ENCODE peak calls at places on chromosomes 6 and 20, in nine cellular contexts. U, J, X, V, P, E, O, K and D are unnamed samples.

GRCh38 chr6:3571206-3571815 is 114.5 kb upstream of the SLC22A23 start:
- DNase-seq in J (no peak), P (peak), O (no peak), K (no peak), X (no peak), E (no peak), V (no peak), U (no peak), D (no peak)

GRCh38 chr20:20289331-20289730 is 78.6 kb upstream of the INSM1 start:
- DNase-seq in X (no peak), K (no peak), J (no peak), P (no peak), O (no peak), U (no peak), E (no peak), V (no peak), D (no peak)

GRCh38 chr20:22465622-22466446 is 118.5 kb downstream of the FOXA2 start:
- DNase-seq in P (no peak), O (no peak), E (no peak), U (no peak), X (peak), J (no peak), K (no peak), V (no peak), D (no peak)

GRCh38 chr6:127459231-127459641 is at the start of gene KIAA0408:
- DNase-seq in K (no peak), P (peak), O (peak), U (peak), E (peak), V (no peak), J (peak), X (peak), D (no peak)

GRCh38 chr20:36499211-36499610 is 42.1 kb upstream of the MYL9 start:
- DNase-seq in X (no peak), E (no peak), O (no peak), P (no peak), U (no peak), V (no peak), J (no peak), K (no peak), D (no peak)

GRCh38 chr6:14804444-14805210 is 441.2 kb upstream of the JARID2 start:
- DNase-seq in J (peak), V (no peak), K (no peak), X (peak), E (peak), P (peak), O (no peak), U (peak), D (no peak)

GRCh38 chr20:8735674-8736073 is 333.2 kb upstream of the PLCB4 start:
- DNase-seq in U (no peak), X (no peak), J (no peak), O (no peak), K (no peak), E (no peak), P (no peak), V (no peak), D (no peak)

GRCh38 chr6:118709859-118710350 is 58.5 kb upstream of the CEP85L start:
- DNase-seq in X (peak), V (peak), E (peak), P (no peak), K (no peak), U (no peak), O (peak), J (no peak), D (peak)

GRCh38 chr6:70686548-70687133 is 19.0 kb downstream of the SMAP1 start:
- DNase-seq in J (no peak), V (peak), X (no peak), U (no peak), E (peak), O (peak), K (no peak), P (no peak), D (peak)

GRCh38 chr20:13819885-13820645 is 35.2 kb downstream of the NDUFAF5 start:
- DNase-seq in U (no peak), E (peak), J (peak), P (no peak), O (peak), K (no peak), X (peak), V (peak), D (peak)

GRCh38 chr6:105889902-105890301 is 196.2 kb upstream of the PRDM1 start:
- DNase-seq in V (no peak), E (no peak), X (no peak), P (no peak), O (no peak), U (no peak), K (no peak), J (no peak), D (no peak)

GRCh38 chr6:100663219-100663863 is 198.6 kb upstream of the SIM1 start:
- DNase-seq in J (no peak), E (peak), V (no peak), P (no peak), K (no peak), X (no peak), O (no peak), U (no peak), D (no peak)

GRCh38 chr6:26304213-26305096 is 60.5 kb upstream of the BTN3A2 start:
- DNase-seq in J (peak), P (no peak), K (no peak), E (peak), U (peak), V (peak), O (peak), X (no peak), D (peak)

GRCh38 chr6:157328108-157328692 is 4.9 kb upstream of the TMEM242 start:
- DNase-seq in P (no peak), J (no peak), O (peak), X (no peak), E (no peak), V (no peak), U (no peak), K (no peak), D (no peak)

GRCh38 chr6:39218868-39219567 is 10.3 kb downstream of the KCNK5 start:
- DNase-seq in V (no peak), K (no peak), E (no peak), X (no peak), J (no peak), U (no peak), P (no peak), O (peak), D (no peak)

GRCh38 chr6:163301721-163302635 is 112.5 kb upstream of the QKI start:
- DNase-seq in J (no peak), V (no peak), U (no peak), E (no peak), X (no peak), K (no peak), P (no peak), O (no peak), D (no peak)

GRCh38 chr20:61531553-61532345 is 279.7 kb downstream of the CDH4 start:
- DNase-seq in U (no peak), K (no peak), O (no peak), V (no peak), P (no peak), E (no peak), X (no peak), J (no peak), D (no peak)

GRCh38 chr6:43174263-43175112 is 3.4 kb downstream of the SRF start:
- DNase-seq in K (peak), V (peak), P (peak), O (peak), U (peak), X (peak), J (peak), E (peak), D (peak)
- TF ChIP-seq CTCF in K (peak), V (peak), P (no peak), O (no peak), U (peak), X (no peak), J (no peak), E (no peak), D (no peak)

GRCh38 chr6:87407896-87408720 is at the start of gene CFAP206:
- DNase-seq in E (peak), X (peak), J (peak), P (peak), V (peak), K (peak), U (peak), O (peak), D (peak)

GRCh38 chr6:87407531-87407895 is 259 bp upstream of the CFAP206 start:
- DNase-seq in O (no peak), V (no peak), X (no peak), U (no peak), J (no peak), K (no peak), E (peak), P (no peak), D (peak)

GRCh38 chr6:87408721-87409155 is 966 bp downstream of the CFAP206 start:
- DNase-seq in O (no peak), E (no peak), J (no peak), V (no peak), U (no peak), P (no peak), X (no peak), K (no peak), D (no peak)
- TF ChIP-seq CTCF in O (no peak), E (no peak), J (no peak), V (no peak), U (no peak), P (no peak), X (no peak), K (no peak), D (no peak)

DNA sequence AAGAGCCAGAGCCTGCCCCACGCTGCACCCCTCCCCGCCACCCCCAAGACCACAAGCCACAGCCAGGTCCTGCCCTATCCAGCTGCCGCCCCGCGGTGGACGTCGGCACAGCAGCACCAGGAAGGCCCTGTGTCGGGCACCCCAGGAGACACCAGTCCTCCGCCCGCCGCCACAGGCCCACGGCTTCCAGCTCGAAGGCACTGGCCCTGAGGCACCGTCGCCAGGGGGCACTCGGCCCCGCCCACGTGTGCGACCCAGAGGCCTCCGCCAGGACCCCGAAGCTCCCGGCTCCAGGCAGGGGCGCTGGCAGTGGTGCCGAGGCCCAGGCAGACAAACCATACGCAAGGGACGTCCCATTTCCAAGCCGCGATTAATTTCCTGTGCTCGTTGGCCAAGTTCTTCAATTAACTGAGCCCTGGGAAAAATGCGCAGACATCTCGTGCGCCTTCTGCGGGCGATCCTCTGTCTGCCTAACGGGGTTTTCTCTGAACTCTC is 19.4 kb downstream of the KCNQ2 start:
- DNase-seq in U (no peak), P (no peak), X (no peak), J (no peak), E (no peak), K (no peak), V (no peak), O (peak), D (peak)
- TF ChIP-seq CTCF in U (peak), P (no peak), X (no peak), J (no peak), E (no peak), K (no peak), V (no peak), O (peak), D (no peak)

GRCh38 chr6:55293116-55293515 is 34.2 kb upstream of the GFRAL start:
- DNase-seq in X (no peak), J (no peak), E (no peak), K (no peak), O (peak), U (no peak), P (no peak), V (no peak), D (peak)
- TF ChIP-seq CTCF in X (no peak), J (no peak), E (peak), K (peak), O (peak), U (peak), P (no peak), V (peak), D (peak)

DNA sequence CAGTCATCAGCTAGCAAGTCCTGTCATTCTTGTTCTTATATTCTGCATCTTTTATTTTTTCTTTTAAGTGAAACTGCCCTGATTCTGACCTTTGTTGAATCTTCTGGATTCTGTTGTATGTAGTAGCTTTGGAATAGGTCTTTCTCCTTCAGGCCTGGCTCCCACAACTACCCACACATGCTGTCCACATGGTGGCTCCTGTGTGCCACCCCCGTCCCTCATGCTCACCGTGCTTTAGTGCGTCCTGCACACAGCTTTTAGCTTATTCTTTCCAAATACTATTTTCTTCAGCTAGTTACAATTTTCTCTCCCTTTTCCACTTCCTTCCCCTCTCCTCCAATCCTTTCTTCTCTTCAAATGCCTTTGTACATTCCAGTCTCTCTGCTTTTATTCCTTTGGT is 61.8 kb downstream of the CTNNBL1 start:
- DNase-seq in O (no peak), U (peak), K (no peak), E (peak), V (no peak), J (no peak), X (no peak), P (no peak), D (no peak)
- TF ChIP-seq CTCF in O (no peak), U (peak), K (peak), E (no peak), V (no peak), J (no peak), X (no peak), P (no peak), D (peak)

DNA sequence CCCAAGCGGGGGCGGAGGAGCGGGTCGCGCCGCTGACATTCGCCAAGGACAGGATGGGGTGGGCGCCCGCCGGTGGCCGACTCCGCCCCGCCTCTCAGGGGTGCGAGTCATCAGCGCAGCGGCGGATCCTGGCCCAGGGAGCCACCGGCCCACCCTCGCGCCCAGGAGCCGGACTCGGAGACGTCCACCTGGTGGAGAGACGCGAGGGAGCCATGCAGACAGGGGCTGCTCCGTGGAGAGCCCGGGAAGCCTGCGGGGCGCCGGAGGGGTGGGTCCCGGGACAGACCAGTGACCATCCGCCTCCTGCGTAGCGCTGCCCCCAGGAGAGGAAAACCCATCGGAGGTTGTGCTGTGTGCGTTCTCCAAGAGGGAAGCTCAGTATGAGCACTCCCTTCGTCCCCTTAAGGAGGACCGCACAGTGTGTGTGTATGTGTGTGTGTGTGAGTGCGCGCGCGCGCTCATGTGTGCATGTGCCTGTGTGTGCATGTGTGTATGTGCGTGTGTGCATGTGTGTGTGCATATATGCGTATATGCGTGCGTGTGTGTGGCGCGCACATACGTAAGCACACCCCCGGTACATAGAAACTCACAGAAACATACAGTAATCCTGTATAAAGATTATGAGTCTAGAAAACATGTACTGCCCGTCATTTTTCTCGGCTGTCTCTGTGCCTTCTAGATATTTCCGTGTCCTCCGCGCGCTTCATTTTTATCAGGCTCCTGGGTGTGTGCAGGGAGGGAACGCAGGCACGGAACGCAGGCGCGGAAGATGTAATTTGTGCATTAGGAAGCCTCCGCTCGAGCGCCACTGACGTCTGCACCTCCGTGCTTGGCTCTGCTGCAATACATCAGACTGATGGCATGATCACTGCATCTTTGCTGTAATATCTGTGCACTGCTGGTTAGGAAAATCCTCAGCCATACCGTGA is 158.9 kb downstream of the TBXT start:
- DNase-seq in J (peak), E (no peak), O (no peak), P (no peak), V (no peak), X (no peak), K (peak), U (no peak), D (no peak)
- TF ChIP-seq CTCF in J (peak), E (no peak), O (no peak), P (no peak), V (no peak), X (no peak), K (peak), U (no peak), D (no peak)

GRCh38 chr20:51679254-51679921 is 88.8 kb downstream of the ATP9A start:
- DNase-seq in J (peak), X (no peak), K (no peak), U (no peak), V (no peak), O (no peak), E (no peak), P (no peak), D (no peak)

GRCh38 chr20:51680067-51680749 is 88.0 kb downstream of the ATP9A start:
- DNase-seq in V (no peak), P (no peak), J (no peak), X (no peak), U (no peak), E (no peak), K (no peak), O (no peak), D (no peak)

GRCh38 chr20:51678041-51678697 is 90.0 kb downstream of the ATP9A start:
- DNase-seq in O (no peak), X (no peak), U (no peak), E (no peak), P (no peak), V (no peak), K (peak), J (peak), D (no peak)
- TF ChIP-seq CTCF in O (no peak), X (no peak), U (no peak), E (peak), P (no peak), V (no peak), K (peak), J (no peak), D (no peak)

DNA sequence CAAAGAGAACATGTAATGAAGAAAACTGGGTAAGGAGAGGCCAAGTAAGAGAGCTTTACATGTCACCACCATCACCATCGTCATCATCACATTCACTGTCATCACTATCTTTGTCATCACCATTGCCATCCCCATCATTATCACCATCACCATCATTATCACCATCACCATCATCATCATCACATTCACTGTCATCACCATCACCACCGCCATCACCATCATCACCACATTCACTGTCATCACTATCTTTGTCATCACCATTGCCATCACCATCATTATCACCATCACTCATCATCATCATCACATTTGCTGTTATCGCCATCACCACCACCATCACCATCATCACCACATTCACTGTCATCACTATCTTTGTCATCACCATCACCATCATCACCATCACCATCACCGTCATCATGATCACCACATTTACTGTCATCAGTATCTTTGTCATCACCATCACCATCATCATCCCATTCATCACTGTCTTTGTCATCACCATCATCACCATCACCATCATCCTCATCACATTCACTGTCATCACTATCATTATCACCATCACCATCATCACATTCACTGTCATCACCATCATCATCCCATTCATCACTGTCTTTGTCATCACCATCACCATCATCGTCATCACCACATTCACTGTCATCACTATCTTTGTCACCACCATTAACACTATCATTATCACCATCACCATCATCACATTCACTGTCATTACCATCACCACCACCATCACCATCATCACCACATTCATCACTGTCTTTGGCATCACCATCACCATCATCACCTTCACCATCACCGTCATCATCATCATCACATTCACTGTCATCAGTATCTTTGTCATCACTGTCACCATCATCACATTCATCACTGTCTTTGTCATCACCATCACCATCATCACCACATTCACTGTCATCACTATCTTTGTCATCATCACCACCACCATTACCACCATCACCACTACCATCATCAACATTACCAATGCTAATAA is 172.3 kb downstream of the ERMARD start:
- DNase-seq in V (no peak), K (no peak), U (no peak), O (no peak), P (no peak), X (no peak), E (no peak), J (no peak), D (no peak)
- TF ChIP-seq CTCF in V (no peak), K (no peak), U (no peak), O (no peak), P (no peak), X (no peak), E (no peak), J (no peak), D (no peak)